ENCODE peak calls at places on chromosomes 2 and 18, in five cellular contexts. C is CD8-positive, alpha-beta memory T cell; O is adrenal gland; T is GM23248; N is CD4-positive, alpha-beta memory T cell. U is an unnamed sample.

GRCh38 chr18:68041327-68041726 is 524.8 kb upstream of the DSEL start:
- DNase-seq in C (no peak), O (no peak), T (no peak), N (no peak), U (no peak)

GRCh38 chr2:167386694-167387093 is 498.4 kb downstream of the XIRP2 start:
- DNase-seq in C (no peak), O (no peak), T (no peak), N (no peak), U (no peak)

GRCh38 chr2:20188851-20189250 is 36.1 kb downstream of the SDC1 start:
- DNase-seq in C (no peak), O (no peak), T (no peak), N (no peak), U (no peak)

GRCh38 chr2:196260546-196260945 is 89.2 kb upstream of the STK17B start:
- DNase-seq in C (no peak), O (no peak), T (no peak), N (peak; percentile 35), U (no peak)

GRCh38 chr2:64120928-64121327 is 23.3 kb downstream of the PELI1 start:
- DNase-seq in C (no peak), O (no peak), T (peak; percentile 35), N (no peak), U (no peak)

GRCh38 chr2:241562269-241562891 is 3.8 kb downstream of the BOK start:
- DNase-seq in C (no peak), O (no peak), T (no peak), N (no peak), U (no peak)

GRCh38 chr18:55406374-55407045 is 181.5 kb downstream of the TCF4 start:
- DNase-seq in C (no peak), O (no peak), T (no peak), N (no peak), U (no peak)

GRCh38 chr18:34352385-34353163 is 127.9 kb upstream of the NOL4 start:
- DNase-seq in C (no peak), O (no peak), T (peak; percentile 45), N (no peak), U (no peak)

GRCh38 chr2:68438455-68439303 is 28.4 kb downstream of the FBXO48 start:
- DNase-seq in C (no peak), O (no peak), T (no peak), N (no peak), U (no peak)

GRCh38 chr2:182448371-182448770 is 21.5 kb upstream of the PDE1A start:
- DNase-seq in C (no peak), O (no peak), T (no peak), N (no peak), U (no peak)

GRCh38 chr2:11762799-11763461 is 16.5 kb downstream of the LPIN1 start:
- DNase-seq in C (no peak), O (no peak), T (no peak), N (no peak), U (no peak)

GRCh38 chr2:71226391-71226964 is 425 bp downstream of the PAIP2B start:
- DNase-seq in C (peak; percentile 10), O (peak; percentile 17), T (peak; percentile 18), N (no peak), U (no peak)

GRCh38 chr2:206851511-206851910 is 86.1 kb downstream of the FASTKD2 start:
- DNase-seq in C (no peak), O (no peak), T (no peak), N (no peak), U (no peak)

GRCh38 chr2:27408601-27409320 is 630 bp downstream of the PPM1G start:
- DNase-seq in C (no peak), O (peak; percentile 40), T (peak; percentile 67), N (no peak), U (no peak)

GRCh38 chr18:37322497-37323035 is 243.0 kb downstream of the CELF4 start:
- DNase-seq in C (no peak), O (peak; percentile 32), T (peak; percentile 76), N (no peak), U (no peak)

GRCh38 chr2:5725794-5726463 is 33.7 kb downstream of the SOX11 start:
- DNase-seq in C (no peak), O (no peak), T (no peak), N (no peak), U (no peak)

GRCh38 chr18:54647176-54647575 is 56.1 kb downstream of the DYNAP start:
- DNase-seq in C (no peak), O (no peak), T (peak; percentile 7), N (no peak), U (no peak)

GRCh38 chr18:12921178-12921577 is 26.6 kb upstream of the SEH1L start:
- DNase-seq in C (peak; percentile 30), O (no peak), T (no peak), N (peak; percentile 46), U (no peak)

GRCh38 chr18:67410075-67410474 is 106.4 kb downstream of the DSEL start:
- DNase-seq in C (no peak), O (no peak), T (peak; percentile 33), N (no peak), U (no peak)

GRCh38 chr2:199738723-199739412 is 112.1 kb downstream of the FTCDNL1 start:
- DNase-seq in C (no peak), O (no peak), T (peak; percentile 75), N (no peak), U (no peak)

GRCh38 chr18:22778996-22779395 is 154.1 kb upstream of the RBBP8 start:
- DNase-seq in C (no peak), O (no peak), T (no peak), N (no peak), U (no peak)

GRCh38 chr2:8583400-8584173 is 98.3 kb upstream of the ID2 start:
- DNase-seq in C (peak; percentile 52), O (peak; percentile 99), T (no peak), N (peak; percentile 39), U (peak; percentile 90)

GRCh38 chr2:126720031-126720368 is 64.0 kb downstream of the GYPC start:
- DNase-seq in C (no peak), O (no peak), T (peak; percentile 29), N (no peak), U (no peak)

GRCh38 chr2:173059941-173060575 is 15.6 kb upstream of the MAP3K20 start:
- DNase-seq in C (no peak), O (no peak), T (peak; percentile 70), N (no peak), U (no peak)

GRCh38 chr18:8034674-8035073 is 467.6 kb downstream of the PTPRM start:
- DNase-seq in C (no peak), O (no peak), T (no peak), N (no peak), U (no peak)

GRCh38 chr2:216017365-216017764 is 4.0 kb upstream of the MREG start:
- DNase-seq in C (no peak), O (peak; percentile 66), T (peak; percentile 51), N (no peak), U (no peak)

GRCh38 chr2:66362651-66363050 is 72.3 kb upstream of the MEIS1 start:
- DNase-seq in C (no peak), O (no peak), T (no peak), N (no peak), U (no peak)

GRCh38 chr2:240968731-240969624 is 29.4 kb upstream of the SNED1 start:
- DNase-seq in C (no peak), O (peak; percentile 89), T (no peak), N (no peak), U (no peak)

GRCh38 chr2:217685255-217685605 is 317.6 kb downstream of the TNS1 start:
- DNase-seq in C (no peak), O (peak; percentile 45), T (peak; percentile 98), N (no peak), U (peak; percentile 94)

GRCh38 chr2:23460228-23460627 is 75.2 kb downstream of the KLHL29 start:
- DNase-seq in C (no peak), O (no peak), T (peak; percentile 53), N (no peak), U (no peak)

GRCh38 chr2:38581193-38582147 is 21.3 kb downstream of the HNRNPLL start:
- DNase-seq in C (no peak), O (peak; percentile 49), T (peak; percentile 80), N (peak; percentile 79), U (no peak)

GRCh38 chr2:45258251-45258775 is 249.1 kb upstream of the SIX2 start:
- DNase-seq in C (no peak), O (no peak), T (no peak), N (no peak), U (no peak)
- H3K4me1 ChIP-seq in C (no peaks in the 10 kb centered on the region), O (no peaks in the 10 kb centered on the region), T (no peaks in the 10 kb centered on the region), N (no peaks in the 10 kb centered on the region), U (no peaks in the 10 kb centered on the region)

GRCh38 chr2:65276604-65277003 is 49.0 kb downstream of the ACTR2 start:
- DNase-seq in C (no peak), O (peak; percentile 22), T (no peak), N (no peak), U (no peak)
- H3K4me1 ChIP-seq in C (peaks cover 12% of the 10 kb centered on the region), O (peaks cover 22% of the 10 kb centered on the region), T (peaks cover 5% of the 10 kb centered on the region), N (peaks cover 13% of the 10 kb centered on the region), U (no peaks in the 10 kb centered on the region)

GRCh38 chr2:191758420-191759199 is 80.7 kb downstream of the NABP1 start:
- DNase-seq in C (peak; percentile 33), O (peak; percentile 28), T (peak; percentile 52), N (peak; percentile 23), U (peak; percentile 27)
- H3K4me1 ChIP-seq in C (no peaks in the 10 kb centered on the region), O (no peaks in the 10 kb centered on the region), T (no peaks in the 10 kb centered on the region), N (peaks cover 11% of the 10 kb centered on the region), U (no peaks in the 10 kb centered on the region)

GRCh38 chr2:146981921-146982320 is 862.9 kb upstream of the ACVR2A start:
- DNase-seq in C (no peak), O (no peak), T (peak; percentile 63), N (no peak), U (no peak)

GRCh38 chr2:146982393-146982846 is 862.4 kb upstream of the ACVR2A start:
- DNase-seq in C (no peak), O (peak; percentile 31), T (peak; percentile 92), N (no peak), U (peak; percentile 71)

GRCh38 chr2:146986161-146986560 is 858.7 kb upstream of the ACVR2A start:
- DNase-seq in C (no peak), O (no peak), T (peak; percentile 68), N (no peak), U (no peak)

GRCh38 chr2:146985753-146986152 is 859.1 kb upstream of the ACVR2A start:
- DNase-seq in C (no peak), O (no peak), T (peak; percentile 45), N (no peak), U (no peak)

GRCh38 chr2:146984014-146984413 is 860.8 kb upstream of the ACVR2A start:
- DNase-seq in C (no peak), O (no peak), T (no peak), N (no peak), U (no peak)
- H3K4me1 ChIP-seq in C (no peaks in the 10 kb centered on the region), O (no peaks in the 10 kb centered on the region), T (peaks cover 72% of the 10 kb centered on the region), N (no peaks in the 10 kb centered on the region), U (peaks cover 9% of the 10 kb centered on the region)

GRCh38 chr18:24021505-24021904 is 7.0 kb downstream of the TTC39C start:
- DNase-seq in C (no peak), O (no peak), T (no peak), N (no peak), U (no peak)
- H3K4me1 ChIP-seq in C (peaks cover 97% of the 10 kb centered on the region), O (peaks cover 20% of the 10 kb centered on the region), T (peaks cover 14% of the 10 kb centered on the region), N (peaks cover 98% of the 10 kb centered on the region), U (no peaks in the 10 kb centered on the region)

DNA sequence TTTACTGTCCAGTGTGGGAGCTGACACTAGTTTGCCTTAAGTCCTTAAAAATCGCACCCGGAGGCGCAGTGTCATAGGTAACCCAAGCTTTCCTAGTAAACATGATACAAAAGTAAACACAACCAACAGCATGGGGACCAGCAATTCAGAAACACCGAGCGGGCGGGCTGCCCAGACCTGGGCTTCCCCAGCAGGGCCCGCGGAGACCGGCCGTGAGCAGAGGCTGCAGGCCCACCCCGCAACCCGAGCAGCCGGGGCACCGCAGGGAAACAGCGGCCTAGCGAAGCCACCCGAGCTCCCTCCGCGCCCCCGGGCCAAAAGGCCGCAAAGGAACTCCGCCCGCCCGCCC is 296 bp downstream of the TTC21B start:
- DNase-seq in C (no peak), O (no peak), T (no peak), N (no peak), U (no peak)
- H3K4me1 ChIP-seq in C (peaks cover 31% of the 10 kb centered on the region), O (peaks cover 19% of the 10 kb centered on the region), T (peaks cover 8% of the 10 kb centered on the region), N (peaks cover 41% of the 10 kb centered on the region), U (peaks cover 25% of the 10 kb centered on the region)

GRCh38 chr2:234420406-234420805 is 76.5 kb downstream of the ARL4C start:
- DNase-seq in C (peak; percentile 13), O (no peak), T (no peak), N (no peak), U (no peak)
- H3K4me1 ChIP-seq in C (peaks cover 60% of the 10 kb centered on the region), O (no peaks in the 10 kb centered on the region), T (peaks cover 15% of the 10 kb centered on the region), N (peaks cover 58% of the 10 kb centered on the region), U (no peaks in the 10 kb centered on the region)

U was measured in tibial artery.